ENCODE peak calls at places on chromosomes 3 and 15, in eight cellular contexts. A is epithelial cell of esophagus; W is CD4-positive, alpha-beta T cell; O is left ventricle myocardium inferior; C is HL-60; B is fibroblast of mammary gland; U is dorsolateral prefrontal cortex; D is endothelial cell. P is an unnamed sample.

GRCh38 chr15:31472636-31473383 is 146.2 kb downstream of the KLF13 start:
- DNase-seq in C (no peak), W (peak; percentile 29), U (peak; percentile 27), D (no peak), B (peak; percentile 35), O (no peak), A (no peak), P (no peak)

GRCh38 chr15:72927451-72927850 is 124.8 kb upstream of the NEO1 start:
- DNase-seq in C (no peak), U (no peak), A (no peak), D (no peak), B (no peak), W (no peak), O (no peak), P (no peak)

GRCh38 chr15:81859737-81860516 is 185.9 kb downstream of the MEX3B start:
- DNase-seq in C (no peak), B (no peak), W (no peak), D (no peak), U (no peak), A (no peak), O (no peak), P (no peak)

GRCh38 chr3:99850608-99851007 is 32.9 kb downstream of the CMSS1 start:
- DNase-seq in U (no peak), B (no peak), A (no peak), C (peak; percentile 76), D (no peak), O (no peak), W (no peak), P (no peak)

GRCh38 chr3:111749171-111750170 is 109.6 kb upstream of the PHLDB2 start:
- DNase-seq in U (no peak), O (no peak), D (no peak), C (no peak), B (no peak), W (no peak), A (no peak), P (no peak)

GRCh38 chr3:111967071-111967470 is 11.8 kb upstream of the ABHD10 start:
- DNase-seq in W (no peak), U (no peak), B (no peak), A (no peak), D (no peak), O (no peak), C (no peak), P (no peak)

GRCh38 chr3:117045143-117045542 is 335.6 kb downstream of the TUSC7 start:
- DNase-seq in U (no peak), D (no peak), C (no peak), B (no peak), W (no peak), O (no peak), A (peak; percentile 22), P (no peak)

GRCh38 chr3:51680196-51680595 is 9.1 kb downstream of the TEX264 start:
- DNase-seq in A (no peak), O (no peak), C (no peak), B (no peak), W (no peak), D (no peak), U (no peak), P (no peak)

GRCh38 chr15:48548376-48548775 is 97.1 kb downstream of the FBN1 start:
- DNase-seq in D (no peak), C (no peak), B (no peak), W (no peak), O (no peak), A (no peak), U (no peak), P (no peak)

GRCh38 chr15:71153823-71154524 is 38.7 kb downstream of the THSD4 start:
- DNase-seq in U (no peak), D (no peak), C (no peak), A (peak; percentile 74), W (no peak), B (peak; percentile 32), O (no peak), P (no peak)

GRCh38 chr3:12947504-12948369 is 106.4 kb upstream of the RPL32 start:
- DNase-seq in W (no peak), A (peak; percentile 86), B (peak; percentile 64), O (peak; percentile 75), U (no peak), D (no peak), C (peak; percentile 71), P (no peak)

GRCh38 chr15:65790692-65791334 is 1.3 kb downstream of the DENND4A start:
- DNase-seq in W (no peak), C (no peak), A (peak; percentile 25), O (no peak), B (peak; percentile 25), D (no peak), U (no peak), P (no peak)

GRCh38 chr3:118637866-118638265 is 396.8 kb downstream of the IGSF11 start:
- DNase-seq in W (no peak), D (no peak), O (no peak), A (peak; percentile 35), U (peak; percentile 60), B (no peak), C (no peak), P (no peak)

GRCh38 chr3:118641608-118642007 is 393.0 kb downstream of the IGSF11 start:
- DNase-seq in W (no peak), B (no peak), C (no peak), O (no peak), A (peak; percentile 19), U (peak; percentile 87), D (peak; percentile 67), P (no peak)

DNA sequence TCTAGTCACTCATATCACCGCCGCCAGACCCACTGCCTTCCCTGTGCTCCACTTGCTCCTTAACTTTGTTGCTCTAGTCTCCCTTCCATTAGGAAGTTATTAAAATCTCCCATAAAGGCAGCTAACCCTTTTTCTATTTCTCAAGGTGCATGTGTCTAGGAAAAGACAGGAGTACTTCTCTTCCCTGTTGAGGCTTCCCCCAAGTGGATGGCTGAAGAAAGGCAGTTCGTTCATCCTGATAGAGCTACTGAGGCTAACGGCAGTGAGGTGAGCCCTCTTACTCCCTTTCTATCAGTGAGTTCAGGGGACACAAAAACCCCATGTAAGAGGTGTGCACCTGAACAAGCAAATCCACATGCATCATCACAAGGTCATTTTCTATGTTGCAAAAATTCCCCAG is 397.8 kb downstream of the IGSF11 start:
- DNase-seq in O (no peak), B (no peak), A (peak; percentile 45), W (no peak), U (no peak), C (no peak), D (no peak), P (no peak)
- TF ChIP-seq CTCF in O (no peak), B (no peak), A (peak; percentile 70), W (no peak), U (no peak), C (no peak), D (no peak), P (no peak)

DNA sequence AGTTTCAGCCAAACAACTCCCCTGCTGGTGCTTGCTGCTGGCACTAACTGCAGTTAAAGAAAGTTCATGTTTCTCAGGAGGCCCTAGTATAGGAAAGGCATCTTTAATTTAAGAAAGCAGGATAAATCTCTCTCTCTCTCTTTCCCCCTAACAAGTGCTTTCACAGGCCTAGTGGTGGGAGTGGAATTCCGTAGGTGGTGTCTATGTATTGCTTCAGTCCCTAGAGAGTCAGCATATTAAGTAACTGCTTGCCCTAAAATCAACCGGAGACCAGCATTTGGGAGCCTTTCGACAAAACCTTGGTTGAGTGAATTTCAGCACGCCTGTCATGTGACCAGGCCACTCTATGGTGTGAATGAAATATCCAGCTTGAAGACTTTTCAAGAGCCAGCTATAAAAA is 169.2 kb upstream of the TGFBR2 start:
- DNase-seq in O (no peak), D (no peak), B (peak; percentile 90), C (no peak), W (no peak), U (no peak), A (no peak), P (no peak)
- TF ChIP-seq CTCF in O (peak; percentile 21), D (no peak), B (no peak), C (no peak), W (no peak), U (no peak), A (no peak), P (no peak)

DNA sequence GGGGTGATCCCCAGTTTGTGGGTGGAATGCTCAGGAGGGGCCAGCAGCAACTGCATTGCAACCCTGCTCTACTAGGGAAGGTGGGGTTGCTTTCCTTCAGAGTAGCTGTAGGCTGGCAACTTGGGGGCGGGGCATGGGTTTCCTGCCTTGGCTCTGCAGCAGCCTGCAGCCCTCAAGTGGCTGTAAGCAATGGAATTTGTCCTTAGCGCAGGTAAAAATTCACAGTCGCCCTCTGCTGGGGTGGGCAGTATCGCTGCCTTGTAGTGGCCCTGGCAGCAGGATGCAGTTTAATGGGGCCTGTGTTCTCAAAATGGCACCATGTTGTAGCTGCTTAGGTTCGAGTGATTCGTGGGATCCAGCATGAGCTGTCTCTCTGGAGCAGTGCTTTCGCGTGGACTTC is 29.8 kb downstream of the STT3B start:
- DNase-seq in A (no peak), C (peak; percentile 14), B (no peak), W (no peak), D (peak; percentile 16), O (peak; percentile 12), U (no peak), P (no peak)
- TF ChIP-seq CTCF in A (no peak), C (no peak), B (no peak), W (no peak), D (peak; percentile 20), O (no peak), U (no peak), P (no peak)

GRCh38 chr3:115590873-115591272 is 32.4 kb upstream of the GAP43 start:
- DNase-seq in C (no peak), W (no peak), D (no peak), U (no peak), O (no peak), B (no peak), A (no peak), P (no peak)
- TF ChIP-seq CTCF in C (no peak), W (no peak), D (no peak), U (no peak), O (no peak), B (no peak), A (no peak), P (no peak)